ENCODE peak calls at places on chromosomes 5 and 9, in seven cellular contexts. W, H, O, B, D, C and T are unnamed samples.

GRCh38 chr9:18743976-18744375 is 270.0 kb downstream of the ADAMTSL1 start:
- DNase-seq in C (no peak), H (no peak), D (no peak), B (peak; percentile 86), W (no peak), O (no peak), T (no peak)

GRCh38 chr5:64822329-64822728 is 53.6 kb downstream of the CWC27 start:
- DNase-seq in H (no peak), B (no peak), D (no peak), W (no peak), C (no peak), O (no peak), T (no peak)

GRCh38 chr5:54703568-54704255 is 186.2 kb downstream of the SNX18 start:
- DNase-seq in C (no peak), B (no peak), H (no peak), D (no peak), O (no peak), W (no peak), T (no peak)

GRCh38 chr9:34227445-34227844 is 48.6 kb downstream of the UBAP1 start:
- DNase-seq in O (no peak), C (no peak), W (no peak), H (no peak), B (peak; percentile 87), D (no peak), T (no peak)

GRCh38 chr5:8905021-8905420 is 640.9 kb downstream of the SEMA5A start:
- DNase-seq in C (no peak), W (peak; percentile 27), B (peak; percentile 45), D (peak; percentile 23), O (no peak), H (peak; percentile 56), T (no peak)

GRCh38 chr9:104779334-104779733 is 15.4 kb downstream of the NIPSNAP3B start:
- DNase-seq in H (no peak), B (no peak), O (no peak), C (no peak), D (no peak), W (no peak), T (no peak)

GRCh38 chr5:142246263-142246662 is 78.6 kb downstream of the SPRY4 start:
- DNase-seq in C (no peak), O (peak; percentile 26), W (no peak), H (no peak), B (peak; percentile 52), D (no peak), T (peak; percentile 22)

GRCh38 chr5:42641321-42642005 is 115.2 kb upstream of the CCDC152 start:
- DNase-seq in H (no peak), W (no peak), D (no peak), O (no peak), C (no peak), B (no peak), T (no peak)

GRCh38 chr9:101162231-101162630 is 133.7 kb downstream of the PLPPR1 start:
- DNase-seq in W (no peak), B (no peak), C (no peak), O (no peak), D (no peak), H (no peak), T (no peak)

GRCh38 chr9:7067169-7067568 is 309.4 kb downstream of the KDM4C start:
- DNase-seq in W (no peak), D (no peak), H (no peak), B (no peak), C (no peak), O (no peak), T (no peak)

GRCh38 chr5:95786821-95787408 is 35.6 kb downstream of the GLRX start:
- DNase-seq in D (no peak), H (no peak), B (peak; percentile 75), O (no peak), W (no peak), C (no peak), T (no peak)

GRCh38 chr9:116569111-116569510 is 118.0 kb upstream of the TRIM32 start:
- DNase-seq in D (no peak), B (no peak), C (no peak), W (no peak), O (no peak), H (no peak), T (no peak)

GRCh38 chr9:104091708-104092107 is 2.4 kb upstream of the SMC2 start:
- DNase-seq in O (peak; percentile 21), D (peak; percentile 51), H (no peak), W (peak; percentile 65), C (no peak), B (peak; percentile 78), T (peak; percentile 40)

GRCh38 chr5:86968311-86968753 is 299.4 kb upstream of the RASA1 start:
- DNase-seq in H (peak; percentile 51), B (peak; percentile 65), O (no peak), C (peak; percentile 48), W (no peak), D (no peak), T (no peak)

GRCh38 chr5:38846379-38846967 is 661 bp downstream of the OSMR start:
- DNase-seq in C (peak; percentile 68), D (no peak), O (no peak), W (no peak), H (no peak), B (peak; percentile 25), T (no peak)

GRCh38 chr9:136093331-136093986 is 1.6 kb downstream of the NACC2 start:
- DNase-seq in B (no peak), C (peak; percentile 72), W (peak; percentile 54), O (no peak), D (no peak), H (peak; percentile 57), T (peak; percentile 74)

GRCh38 chr5:149831492-149831891 is 101.4 kb downstream of the PPARGC1B start:
- DNase-seq in C (no peak), D (no peak), O (no peak), B (peak; percentile 37), H (peak; percentile 34), W (no peak), T (no peak)

DNA sequence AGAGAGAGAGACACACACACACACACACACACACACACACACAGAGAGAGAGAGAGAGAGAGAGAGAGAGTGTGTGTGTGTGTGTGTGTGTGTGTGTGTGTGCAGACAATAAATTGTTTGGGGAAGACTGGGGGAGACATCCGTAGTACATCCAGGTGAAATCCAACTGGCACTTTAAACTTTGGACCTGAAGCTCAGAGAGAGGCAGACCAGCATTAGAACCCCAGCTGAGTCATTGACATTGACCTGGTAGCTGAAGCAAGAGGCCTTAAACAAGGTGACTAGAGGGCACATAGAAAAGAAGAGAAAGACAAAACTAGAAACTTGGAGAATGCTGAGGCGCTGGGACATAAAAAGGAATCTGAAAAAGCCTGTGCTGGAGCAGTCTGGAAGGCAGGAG is 251.5 kb downstream of the CRB2 start:
- DNase-seq in W (no peak), O (no peak), D (no peak), H (no peak), B (no peak), C (no peak), T (no peak)
- H3K27ac ChIP-seq in W (no peak overlapping the region), O (no peak overlapping the region), D (peak overlapping the region; percentile 44), H (no peak overlapping the region), B (no peak overlapping the region), C (no peak overlapping the region), T (no peak overlapping the region)

GRCh38 chr5:23014817-23015216 is 161.7 kb upstream of the CDH12 start:
- DNase-seq in W (no peak), B (no peak), D (no peak), O (no peak), C (no peak), H (no peak), T (no peak)

GRCh38 chr5:23014251-23014650 is 161.1 kb upstream of the CDH12 start:
- DNase-seq in W (no peak), C (no peak), H (no peak), D (no peak), B (no peak), O (no peak), T (no peak)

GRCh38 chr5:23007762-23008161 is 154.6 kb upstream of the CDH12 start:
- DNase-seq in B (no peak), W (no peak), H (no peak), O (no peak), C (no peak), D (no peak), T (no peak)

GRCh38 chr5:23013395-23013994 is 160.4 kb upstream of the CDH12 start:
- DNase-seq in D (no peak), W (no peak), B (no peak), C (no peak), O (no peak), H (no peak), T (no peak)

DNA sequence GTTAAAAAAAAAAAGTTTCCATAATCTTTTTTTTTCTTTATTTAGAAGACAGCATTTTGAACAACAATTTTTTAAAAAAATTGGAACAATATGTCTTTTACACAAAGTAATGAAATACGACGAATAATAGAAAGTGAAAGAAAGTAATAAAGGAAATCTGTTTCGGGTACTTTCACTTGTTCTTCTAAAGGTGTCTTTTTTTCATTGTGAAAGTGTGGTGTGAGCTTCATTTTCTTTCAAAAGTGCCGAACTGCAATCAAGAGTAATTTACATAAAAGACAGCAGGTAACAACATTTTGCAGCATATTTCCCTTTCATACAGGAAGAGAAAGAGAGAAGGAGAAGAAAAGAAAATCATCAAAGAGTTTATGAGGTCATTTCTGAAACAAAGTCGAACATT is 159.7 kb upstream of the CDH12 start:
- DNase-seq in W (no peak), B (no peak), O (no peak), H (no peak), C (no peak), D (no peak), T (no peak)
- H3K4me3 ChIP-seq in W (no peak overlapping the region), B (no peak overlapping the region), O (no peak overlapping the region), H (no peak overlapping the region), C (no peak overlapping the region), D (peak overlapping the region; percentile 23), T (peak overlapping the region; percentile 62)

DNA sequence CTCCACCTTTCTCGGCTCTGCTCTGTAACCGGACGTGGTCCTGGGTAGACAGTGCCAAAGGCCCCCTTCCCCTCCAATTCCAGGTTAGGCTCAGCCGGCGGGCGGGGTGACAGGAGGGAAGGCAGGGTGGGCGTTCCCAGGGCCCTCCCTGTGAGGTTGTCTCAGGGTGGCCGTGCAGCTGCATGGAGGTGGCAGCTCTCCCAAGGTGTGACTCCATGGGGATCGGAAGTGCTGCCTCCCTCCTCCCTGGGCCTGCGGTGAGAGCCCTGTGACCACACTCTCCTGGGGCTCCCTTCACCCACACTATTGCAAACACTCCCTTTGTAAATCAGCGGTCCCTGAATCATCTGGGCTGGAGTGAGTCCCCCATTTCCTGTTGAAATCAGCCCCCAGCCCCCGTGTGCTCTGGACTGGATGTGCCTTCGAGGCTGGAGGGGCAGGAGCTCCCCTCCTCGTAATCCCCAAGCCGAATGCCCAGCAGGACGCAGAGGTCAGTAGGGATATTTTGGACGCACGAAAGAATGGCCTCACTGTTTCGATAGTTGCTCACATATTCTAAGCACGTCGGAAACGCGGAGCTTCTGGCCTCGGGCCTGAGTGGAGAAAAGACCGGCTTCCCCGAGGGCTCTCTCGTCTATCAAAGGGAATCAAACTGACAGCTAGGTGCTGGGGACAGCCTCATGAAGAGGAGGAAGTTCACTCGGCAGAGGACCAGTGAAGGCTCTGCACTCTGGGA is 107.6 kb upstream of the COL5A1 start:
- DNase-seq in H (no peak), B (peak; percentile 25), C (no peak), O (peak; percentile 10), W (no peak), D (no peak), T (no peak)
- H3K4me1 ChIP-seq in H (peaks cover 25% of the 10 kb centered on the region), B (peaks cover 20% of the 10 kb centered on the region), C (no peaks in the 10 kb centered on the region), O (no peaks in the 10 kb centered on the region), W (no peaks in the 10 kb centered on the region), D (no peaks in the 10 kb centered on the region), T (no peaks in the 10 kb centered on the region)

DNA sequence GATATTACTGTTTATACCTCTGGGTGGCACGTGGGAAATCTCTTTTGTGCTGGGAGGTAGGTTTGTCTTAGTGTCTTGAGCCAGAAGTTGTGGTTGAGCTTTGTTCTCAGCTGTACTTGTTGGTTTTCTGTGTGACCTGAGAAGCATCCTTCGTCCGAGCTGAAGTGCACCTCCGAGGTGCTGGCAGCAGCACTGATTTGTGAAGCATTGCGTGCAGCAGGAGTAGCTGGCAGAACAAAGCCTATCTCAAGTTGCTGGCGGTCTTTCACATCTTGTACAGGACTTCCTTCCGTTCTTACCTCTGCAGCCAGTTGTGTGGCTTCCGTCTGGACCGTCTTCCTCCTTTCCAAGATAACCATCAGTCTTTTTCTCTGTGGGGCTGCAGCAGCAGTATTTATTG is 4.3 kb downstream of the PRRC2B start:
- DNase-seq in H (no peak), C (no peak), W (no peak), D (peak; percentile 45), B (no peak), O (no peak), T (no peak)
- H3K27ac ChIP-seq in H (peak overlapping the region; percentile 65), C (no peak overlapping the region), W (peak overlapping the region; percentile 95), D (peak overlapping the region; percentile 99), B (no peak overlapping the region), O (peak overlapping the region; percentile 46), T (peak overlapping the region; percentile 94)